ENCODE peak calls at places on chromosome 11, in four cellular contexts. S, K, U and L are unnamed samples. For H3K9me3, the result is how much of the 10 kb centered on the place peaks cover.

GRCh38 chr11:118215262-118215661 is 9.5 kb downstream of the JAML start:
- DNase-seq in S (no peak), U (no peak), K (no peak), L (no peak)

GRCh38 chr11:110295487-110296225 is 758 bp downstream of the RDX start:
- DNase-seq in K (peak), U (peak), S (peak), L (peak)

GRCh38 chr11:113261709-113262475 is 52.5 kb upstream of the TTC12 start:
- DNase-seq in S (no peak), U (no peak), K (peak), L (no peak)

GRCh38 chr11:108338750-108339149 is 115.9 kb downstream of the ATM start:
- DNase-seq in U (no peak), K (peak), S (no peak), L (no peak)

GRCh38 chr11:73227571-73228211 is 9.6 kb downstream of the P2RY2 start:
- DNase-seq in U (no peak), S (no peak), K (peak), L (peak)

GRCh38 chr11:39120890-39121289 is 2338.6 kb downstream of the LRRC4C start:
- DNase-seq in S (no peak), U (no peak), K (no peak), L (no peak)

GRCh38 chr11:23311986-23312940 is 452.0 kb upstream of the CCDC179 start:
- DNase-seq in U (no peak), K (no peak), S (no peak), L (no peak)

GRCh38 chr11:69155302-69156198 is at the start of gene SMIM38:
- DNase-seq in S (no peak), K (no peak), U (no peak), L (peak)

GRCh38 chr11:112610996-112611795 is 350.0 kb upstream of the NCAM1 start:
- DNase-seq in U (no peak), S (no peak), K (no peak), L (no peak)

GRCh38 chr11:94767701-94768601 is at the start of gene AMOTL1:
- DNase-seq in K (peak), U (peak), S (peak), L (peak)

GRCh38 chr11:61090092-61090491 is 12.2 kb upstream of the CD5 start:
- DNase-seq in K (no peak), U (no peak), S (no peak), L (no peak)

GRCh38 chr11:65170058-65170534 is at the start of gene SPDYC:
- DNase-seq in U (no peak), S (peak), K (peak), L (no peak)

GRCh38 chr11:62446091-62446490 is 27.3 kb downstream of the SCGB1A1 start:
- DNase-seq in S (no peak), K (no peak), U (no peak), L (no peak)

GRCh38 chr11:88353386-88353785 is 15.8 kb upstream of the CTSC start:
- DNase-seq in K (no peak), S (no peak), U (no peak), L (no peak)

GRCh38 chr11:121892131-121892681 is 223.8 kb downstream of the BLID start:
- DNase-seq in S (no peak), K (peak), U (no peak), L (no peak)

GRCh38 chr11:70068950-70069349 is 9.2 kb upstream of the ANO1 start:
- DNase-seq in S (no peak), U (no peak), K (no peak), L (no peak)

GRCh38 chr11:20310596-20311394 is 52.7 kb upstream of the HTATIP2 start:
- DNase-seq in S (no peak), K (no peak), U (peak), L (no peak)

GRCh38 chr11:35785287-35786167 is 123.0 kb downstream of the TRIM44 start:
- DNase-seq in K (peak), S (peak), U (no peak), L (no peak)

GRCh38 chr11:73267122-73267846 is 4.9 kb upstream of the P2RY6 start:
- DNase-seq in U (no peak), S (no peak), K (no peak), L (peak)

GRCh38 chr11:60500276-60500935 is 7.8 kb downstream of the MS4A12 start:
- DNase-seq in S (no peak), K (peak), U (no peak), L (no peak)

GRCh38 chr11:12066056-12066798 is 44.2 kb upstream of the MICAL2 start:
- DNase-seq in K (peak), U (no peak), S (no peak), L (no peak)

GRCh38 chr11:23897453-23898289 is 599.2 kb upstream of the LUZP2 start:
- DNase-seq in K (peak), U (no peak), S (no peak), L (no peak)

GRCh38 chr11:10379871-10380568 is 75.0 kb upstream of the AMPD3 start:
- DNase-seq in S (no peak), U (no peak), K (peak), L (no peak)

GRCh38 chr11:117061256-117061655 is 37.0 kb downstream of the SIK3 start:
- DNase-seq in K (no peak), U (no peak), S (no peak), L (no peak)

GRCh38 chr11:74936976-74937375 is 11.9 kb downstream of the XRRA1 start:
- DNase-seq in U (no peak), K (no peak), S (no peak), L (no peak)

GRCh38 chr11:65504671-65505433 is 6.0 kb downstream of the MALAT1 start:
- DNase-seq in S (no peak), K (peak), U (no peak), L (no peak)

GRCh38 chr11:13772223-13773046 is 104.0 kb downstream of the FAR1 start:
- DNase-seq in K (peak), U (peak), S (no peak), L (no peak)

GRCh38 chr11:12860827-12861226 is 148.3 kb upstream of the RASSF10 start:
- DNase-seq in S (no peak), U (no peak), K (no peak), L (no peak)

GRCh38 chr11:46212720-46213119 is 64.7 kb upstream of the CREB3L1 start:
- DNase-seq in K (no peak), U (no peak), S (no peak), L (no peak)

DNA sequence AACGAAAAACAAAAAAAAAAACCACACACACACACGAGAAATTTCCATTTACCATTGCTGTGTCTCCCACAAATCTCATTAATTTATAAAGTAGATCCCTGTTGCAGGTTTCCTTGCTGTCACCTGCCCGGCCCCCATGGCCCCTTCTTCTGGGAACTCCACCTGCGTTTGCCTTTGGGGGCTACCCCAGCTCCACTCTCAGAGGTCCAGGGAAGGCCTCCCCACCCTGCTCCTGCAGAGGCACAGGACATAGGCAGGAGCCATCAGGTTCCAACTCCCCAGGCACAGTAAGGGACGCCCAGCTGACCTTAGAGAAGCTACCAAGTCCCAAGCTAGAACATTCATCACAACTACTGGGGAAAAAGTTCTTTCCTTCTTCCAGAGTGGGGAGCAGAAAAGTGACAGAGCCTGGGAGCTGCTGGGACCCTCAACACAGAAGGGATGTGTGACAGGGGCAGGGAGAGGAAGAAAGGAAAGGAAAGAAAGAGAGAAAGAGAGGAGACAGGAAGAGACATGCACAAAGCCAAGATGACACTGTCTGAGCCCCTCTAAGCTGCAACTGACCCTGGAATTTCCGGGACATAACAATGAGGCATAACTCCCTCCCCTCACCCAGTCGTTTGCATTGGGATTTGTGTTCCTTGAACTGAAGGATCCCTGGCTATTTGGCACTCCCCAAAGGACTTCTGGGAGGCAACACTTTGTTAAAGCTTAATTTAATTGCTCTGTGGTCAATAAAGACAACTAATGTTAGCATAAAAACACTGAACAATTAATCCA is 175.7 kb downstream of the SHANK2 start:
- DNase-seq in S (no peak), U (no peak), K (no peak), L (no peak)
- H3K9me3 ChIP-seq in S (under half), U (under half), K (under half), L (under half)

GRCh38 chr11:2644844-2645778 is 54.7 kb downstream of the KCNQ1OT1 start:
- DNase-seq in U (no peak), S (no peak), K (no peak), L (no peak)

GRCh38 chr11:2643746-2644145 is 56.0 kb downstream of the KCNQ1OT1 start:
- DNase-seq in S (no peak), U (no peak), K (no peak), L (no peak)

GRCh38 chr11:2647953-2648352 is 51.8 kb downstream of the KCNQ1OT1 start:
- DNase-seq in U (no peak), S (no peak), K (no peak), L (no peak)

GRCh38 chr11:2647167-2647566 is 52.6 kb downstream of the KCNQ1OT1 start:
- DNase-seq in S (no peak), K (no peak), U (no peak), L (no peak)

GRCh38 chr11:2645779-2646118 is 54.0 kb downstream of the KCNQ1OT1 start:
- DNase-seq in K (no peak), S (no peak), U (no peak), L (no peak)
- H3K9me3 ChIP-seq in K (under half), S (under half), U (under half), L (half or more)

DNA sequence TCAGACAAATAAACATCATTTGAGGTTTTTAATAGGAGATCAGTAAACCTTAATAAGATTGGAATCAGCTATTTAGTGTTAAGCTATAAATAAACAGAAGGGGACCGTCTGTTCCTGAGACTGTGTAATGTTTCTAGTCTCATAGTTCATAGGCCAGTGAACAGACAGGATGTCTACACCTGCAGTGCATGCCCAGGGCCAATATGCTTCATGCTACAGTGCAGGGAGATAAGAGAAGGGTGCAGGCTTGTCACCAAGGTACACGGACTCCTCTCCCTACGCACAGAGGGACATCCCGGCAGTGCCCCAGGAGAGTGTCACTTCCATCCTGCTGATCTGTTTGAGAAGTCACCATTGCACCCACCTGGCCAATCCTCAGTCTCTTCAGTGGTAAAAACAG is 148.6 kb downstream of the OPCML start:
- DNase-seq in K (no peak), S (no peak), U (no peak), L (no peak)
- H3K9me3 ChIP-seq in K (under half), S (under half), U (under half), L (under half)

GRCh38 chr11:127925430-127925829 is 661.9 kb downstream of the ETS1 start:
- DNase-seq in U (no peak), S (no peak), K (no peak), L (no peak)
- H3K9me3 ChIP-seq in U (under half), S (under half), K (under half), L (under half)

GRCh38 chr11:114621072-114621471 is 25.5 kb upstream of the NXPE4 start:
- DNase-seq in U (no peak), K (no peak), S (no peak), L (no peak)

GRCh38 chr11:114623720-114624119 is 28.1 kb upstream of the NXPE4 start:
- DNase-seq in S (no peak), U (no peak), K (no peak), L (no peak)

GRCh38 chr11:114624455-114625207 is 29.0 kb upstream of the NXPE4 start:
- DNase-seq in U (no peak), K (no peak), S (no peak), L (no peak)

GRCh38 chr11:114622858-114623257 is 27.3 kb upstream of the NXPE4 start:
- DNase-seq in K (no peak), S (no peak), U (no peak), L (no peak)

DNA sequence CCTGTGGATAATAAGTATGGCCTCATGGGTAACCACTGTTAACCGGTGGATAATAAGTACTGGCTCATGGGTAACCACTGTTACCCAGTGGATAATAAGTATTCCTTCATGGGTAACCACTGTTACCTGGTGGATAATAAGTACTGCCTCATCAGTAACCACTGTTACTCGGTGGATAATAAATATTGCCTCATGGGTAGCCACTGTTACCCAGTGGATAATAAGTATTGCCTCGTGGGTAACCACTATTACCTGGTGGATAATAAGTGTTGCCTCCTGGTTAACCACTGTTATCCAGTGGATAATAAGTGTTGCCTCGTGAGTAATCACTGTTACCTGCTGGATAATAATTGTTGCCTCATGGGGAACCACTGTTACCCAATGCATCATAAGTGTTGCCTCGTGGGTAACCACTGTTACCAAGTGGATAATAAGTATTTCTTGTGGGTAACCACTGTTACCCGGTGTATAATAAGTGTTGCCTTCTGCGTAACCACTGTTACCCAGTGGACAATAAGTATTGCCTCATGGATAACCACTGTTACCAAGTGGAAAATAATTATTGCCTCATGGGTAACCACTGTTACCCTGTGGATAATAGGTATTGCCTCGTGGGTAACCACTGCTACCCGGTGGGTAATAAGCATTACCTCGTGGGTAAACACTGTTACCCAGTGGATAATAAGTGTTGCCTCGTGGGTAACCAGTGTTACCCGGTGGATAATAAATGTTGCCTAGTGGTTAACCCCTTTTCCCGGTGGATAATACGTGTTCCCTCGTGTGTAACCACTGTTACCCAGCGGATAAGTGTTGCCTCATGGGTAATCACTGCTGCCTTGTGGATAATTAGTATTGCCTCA is 26.6 kb upstream of the NXPE4 start:
- DNase-seq in S (no peak), K (no peak), U (no peak), L (no peak)
- H3K9me3 ChIP-seq in S (under half), K (under half), U (under half), L (under half)

GRCh38 chr11:50074161-50074560 is 41.5 kb downstream of the OR4C45 start:
- DNase-seq in U (no peak), K (no peak), S (no peak), L (no peak)

GRCh38 chr11:50070389-50070788 is 37.7 kb downstream of the OR4C45 start:
- DNase-seq in U (no peak), K (no peak), S (no peak), L (no peak)

GRCh38 chr11:50073113-50074105 is 40.7 kb downstream of the OR4C45 start:
- DNase-seq in U (no peak), K (no peak), S (no peak), L (no peak)

GRCh38 chr11:50071584-50072225 is 39.0 kb downstream of the OR4C45 start:
- DNase-seq in U (no peak), S (no peak), K (no peak), L (no peak)

DNA sequence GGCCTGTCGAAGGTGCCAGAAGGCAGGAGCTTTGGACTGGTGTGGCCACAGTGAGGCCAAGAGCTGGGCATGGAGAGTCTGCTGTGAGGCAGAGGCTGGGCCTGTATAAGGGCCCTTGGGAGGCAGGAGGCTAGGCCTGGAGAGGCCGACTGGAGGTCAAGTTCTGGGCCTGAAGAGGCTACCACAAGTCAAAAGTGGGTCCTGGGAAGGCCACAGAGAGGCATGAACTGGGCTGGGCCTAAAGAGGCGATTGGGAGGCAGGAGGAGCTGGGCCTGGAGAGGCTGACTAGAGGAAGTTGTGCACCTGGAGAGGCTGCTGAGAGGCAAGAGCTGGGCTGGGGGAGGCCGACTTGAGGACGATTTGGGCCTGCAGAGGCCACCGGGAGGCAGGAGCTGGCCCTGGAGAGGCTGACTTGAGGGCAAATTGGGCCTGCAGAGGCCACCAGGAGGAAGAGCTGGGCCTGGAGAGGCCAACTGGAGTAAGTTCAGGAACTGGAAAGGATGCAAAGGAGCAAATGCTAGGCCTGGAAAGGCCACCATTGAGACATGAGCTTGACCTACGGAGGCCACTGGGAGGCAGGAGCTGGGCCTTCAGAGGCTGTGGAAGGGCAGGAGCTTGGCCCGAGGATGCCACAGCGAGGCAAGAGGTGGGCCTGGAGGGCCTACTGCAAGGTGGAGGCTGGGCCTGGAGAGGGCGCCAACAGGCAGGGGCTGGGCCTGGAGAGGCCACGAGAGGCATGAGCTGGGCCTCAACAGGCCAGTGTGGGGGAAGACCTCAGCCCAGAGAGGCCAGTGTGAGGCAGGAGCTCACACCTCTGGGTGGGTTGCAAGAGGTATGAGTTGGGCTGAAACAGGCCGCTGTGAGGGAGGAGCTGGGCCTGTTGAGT is 39.8 kb downstream of the OR4C45 start:
- DNase-seq in K (no peak), S (no peak), U (no peak), L (no peak)
- H3K9me3 ChIP-seq in K (half or more), S (under half), U (half or more), L (half or more)

GRCh38 chr11:100329352-100329751 is 357.7 kb upstream of the ARHGAP42 start:
- DNase-seq in U (no peak), S (no peak), K (no peak), L (no peak)
- H3K9me3 ChIP-seq in U (under half), S (under half), K (under half), L (under half)

GRCh38 chr11:119782021-119782420 is 53.0 kb upstream of the NECTIN1 start:
- DNase-seq in S (no peak), U (no peak), K (peak), L (no peak)

GRCh38 chr11:119778391-119779194 is 49.6 kb upstream of the NECTIN1 start:
- DNase-seq in U (no peak), S (no peak), K (no peak), L (no peak)

GRCh38 chr11:119780264-119780953 is 51.4 kb upstream of the NECTIN1 start:
- DNase-seq in K (no peak), S (peak), U (no peak), L (no peak)

GRCh38 chr11:119777940-119778339 is 48.9 kb upstream of the NECTIN1 start:
- DNase-seq in S (no peak), K (no peak), U (no peak), L (no peak)

GRCh38 chr11:119779195-119780071 is 50.4 kb upstream of the NECTIN1 start:
- DNase-seq in S (no peak), K (no peak), U (no peak), L (no peak)
- H3K9me3 ChIP-seq in S (under half), K (under half), U (under half), L (under half)

GRCh38 chr11:134501406-134502152 is 89.5 kb upstream of the B3GAT1 start:
- DNase-seq in S (no peak), U (no peak), K (no peak), L (peak)

GRCh38 chr11:134503104-134503503 is 91.1 kb upstream of the B3GAT1 start:
- DNase-seq in U (no peak), K (no peak), S (no peak), L (peak)

GRCh38 chr11:134500621-134501020 is 88.6 kb upstream of the B3GAT1 start:
- DNase-seq in U (no peak), K (no peak), S (no peak), L (peak)

GRCh38 chr11:134503596-134503995 is 91.6 kb upstream of the B3GAT1 start:
- DNase-seq in U (no peak), K (no peak), S (no peak), L (peak)

DNA sequence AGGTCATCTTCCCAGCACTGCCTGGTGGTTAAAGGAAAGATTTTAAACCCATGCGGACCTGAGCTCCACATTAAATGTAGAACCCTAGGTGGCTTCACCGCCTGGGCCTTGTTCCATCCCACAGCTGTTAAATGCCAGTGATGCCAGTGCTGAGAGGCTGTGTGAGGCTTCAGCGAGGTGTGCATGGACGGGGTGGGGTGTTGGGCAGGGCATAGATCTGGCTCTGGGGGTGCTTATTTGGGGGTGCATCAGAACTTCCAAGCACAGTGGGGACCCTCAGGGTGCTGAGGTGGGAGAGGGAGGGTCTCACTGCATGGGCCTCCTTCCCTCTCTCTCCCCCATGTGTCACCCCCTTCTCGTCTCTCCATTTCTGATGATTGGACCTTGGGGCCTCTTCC is 90.1 kb upstream of the B3GAT1 start:
- DNase-seq in K (no peak), S (no peak), U (no peak), L (peak)
- H3K9me3 ChIP-seq in K (under half), S (under half), U (under half), L (under half)